ENCODE peak calls at places on chromosomes 3 and 15, in six cellular contexts. B, P, Y, Z, D and N are unnamed samples.

GRCh38 chr3:171791695-171792082 is 18.6 kb downstream of the PLD1 start:
- DNase-seq in B (no peak), Y (peak), P (no peak), Z (no peak), D (no peak), N (peak)

GRCh38 chr15:68812069-68812468 is 8.6 kb downstream of the ANP32A start:
- DNase-seq in Z (no peak), D (no peak), P (no peak), B (no peak), Y (no peak), N (no peak)

GRCh38 chr15:39553947-39554731 is 26.7 kb upstream of the THBS1 start:
- DNase-seq in P (no peak), Z (no peak), B (peak), D (no peak), Y (no peak), N (no peak)

GRCh38 chr3:194806991-194807685 is 121.5 kb downstream of the FAM43A start:
- DNase-seq in P (no peak), Y (peak), B (no peak), Z (no peak), D (no peak), N (no peak)

GRCh38 chr3:151276038-151277027 is 2.0 kb downstream of the P2RY14 start:
- DNase-seq in B (no peak), Y (no peak), Z (no peak), D (no peak), P (no peak), N (no peak)

GRCh38 chr3:160090653-160091052 is 102.0 kb downstream of the IL12A start:
- DNase-seq in B (no peak), P (no peak), Y (no peak), D (no peak), Z (no peak), N (no peak)

GRCh38 chr3:53764376-53764775 is 81.8 kb downstream of the CHDH start:
- DNase-seq in Z (no peak), P (no peak), Y (no peak), B (no peak), D (no peak), N (no peak)

GRCh38 chr3:88219138-88219792 is 69.5 kb downstream of the C3orf38 start:
- DNase-seq in Y (peak), P (no peak), B (no peak), Z (peak), D (no peak), N (peak)

GRCh38 chr3:127079211-127079610 is 96.3 kb downstream of the PLXNA1 start:
- DNase-seq in Y (no peak), Z (no peak), B (no peak), P (no peak), D (no peak), N (no peak)

GRCh38 chr3:113161661-113162060 is 49.7 kb upstream of the BOC start:
- DNase-seq in Y (no peak), P (no peak), D (no peak), B (no peak), Z (no peak), N (no peak)

GRCh38 chr3:66095295-66096001 is 56.7 kb upstream of the MAGI1 start:
- DNase-seq in Y (no peak), Z (no peak), P (no peak), D (no peak), B (no peak), N (no peak)

GRCh38 chr15:37135225-37135624 is 34.9 kb upstream of the MEIS2 start:
- DNase-seq in Z (no peak), D (no peak), Y (peak), B (peak), P (no peak), N (no peak)

GRCh38 chr15:98805434-98806274 is 157.3 kb downstream of the IGF1R start:
- DNase-seq in Y (peak), Z (no peak), D (no peak), P (no peak), B (no peak), N (no peak)

GRCh38 chr15:50953302-50953701 is 44.8 kb downstream of the AP4E1 start:
- DNase-seq in Y (peak), Z (no peak), B (no peak), P (no peak), D (no peak), N (no peak)

GRCh38 chr3:67808906-67809305 is 154.5 kb upstream of the SUCLG2 start:
- DNase-seq in D (no peak), P (no peak), Y (no peak), B (no peak), Z (no peak), N (peak)

GRCh38 chr3:190443257-190443656 is 6.4 kb downstream of the TMEM207 start:
- DNase-seq in Z (no peak), P (no peak), Y (peak), D (no peak), B (no peak), N (no peak)

GRCh38 chr15:62118446-62118964 is 46.6 kb downstream of the C2CD4B start:
- DNase-seq in Z (no peak), P (no peak), B (no peak), Y (peak), D (no peak), N (no peak)

GRCh38 chr15:31607656-31608055 is 281.0 kb downstream of the KLF13 start:
- DNase-seq in Y (no peak), Z (no peak), D (no peak), B (no peak), P (no peak), N (no peak)

GRCh38 chr3:196082471-196082971 is 631 bp upstream of the TFRC start:
- DNase-seq in Y (no peak), D (no peak), B (peak), Z (no peak), P (no peak), N (no peak)

GRCh38 chr3:56917740-56918568 is 116.2 kb upstream of the ARHGEF3 start:
- DNase-seq in P (no peak), B (no peak), Y (no peak), D (no peak), Z (no peak), N (no peak)

GRCh38 chr3:190012784-190013183 is 107.9 kb downstream of the P3H2 start:
- DNase-seq in D (no peak), Y (no peak), Z (no peak), B (no peak), P (no peak), N (no peak)

GRCh38 chr3:177318559-177318958 is 121.3 kb upstream of the TBL1XR1 start:
- DNase-seq in B (no peak), D (no peak), Y (no peak), Z (no peak), P (no peak), N (no peak)

GRCh38 chr15:60751985-60752952 is 273.3 kb upstream of the ICE2 start:
- DNase-seq in Z (peak), D (peak), B (peak), Y (peak), P (no peak), N (peak)

GRCh38 chr3:66115858-66116654 is 77.3 kb upstream of the MAGI1 start:
- DNase-seq in D (peak), Y (peak), P (no peak), B (no peak), Z (no peak), N (no peak)

GRCh38 chr3:17116007-17116659 is 231.4 kb downstream of the PLCL2 start:
- DNase-seq in D (no peak), P (no peak), B (no peak), Z (no peak), Y (no peak), N (no peak)

GRCh38 chr15:68158046-68158628 is 47.0 kb downstream of the CALML4 start:
- DNase-seq in D (no peak), Z (no peak), B (no peak), Y (peak), P (no peak), N (no peak)

GRCh38 chr3:53337167-53337940 is 10.0 kb downstream of the DCP1A start:
- DNase-seq in Y (no peak), B (no peak), Z (no peak), D (no peak), P (no peak), N (no peak)

GRCh38 chr15:64092864-64093626 is 593 bp downstream of the CIAO2A start:
- DNase-seq in D (peak), P (no peak), Y (peak), Z (peak), B (peak), N (peak)

GRCh38 chr3:105304487-105304886 is 62.2 kb upstream of the ALCAM start:
- DNase-seq in B (no peak), P (no peak), Y (peak), D (no peak), Z (no peak), N (no peak)

GRCh38 chr15:95287774-95288173 is 1042.7 kb upstream of the NR2F2 start:
- DNase-seq in Y (peak), D (no peak), B (no peak), P (no peak), Z (no peak), N (no peak)

GRCh38 chr3:71436337-71436736 is 147.2 kb downstream of the FOXP1 start:
- DNase-seq in P (no peak), Z (no peak), D (no peak), Y (no peak), B (no peak), N (no peak)

GRCh38 chr15:98412852-98413251 is 235.5 kb upstream of the IGF1R start:
- DNase-seq in P (no peak), B (no peak), D (no peak), Y (no peak), Z (no peak), N (no peak)

GRCh38 chr3:171347017-171347979 is 112.9 kb downstream of the TNIK start:
- DNase-seq in P (no peak), Z (no peak), Y (peak), D (no peak), B (no peak), N (no peak)

GRCh38 chr3:122533480-122533879 is 18.7 kb upstream of the KPNA1 start:
- DNase-seq in Y (no peak), P (no peak), B (no peak), D (no peak), Z (no peak), N (no peak)

GRCh38 chr3:126061301-126062032 is 22.5 kb downstream of the SLC41A3 start:
- DNase-seq in Y (no peak), B (no peak), P (no peak), Z (no peak), D (no peak), N (no peak)

GRCh38 chr3:157354722-157355121 is 81.9 kb upstream of the PTX3 start:
- DNase-seq in Y (peak), D (no peak), P (no peak), Z (no peak), B (no peak), N (no peak)

GRCh38 chr3:194556086-194557056 is 69.6 kb upstream of the ATP13A3 start:
- DNase-seq in Y (peak), B (no peak), P (no peak), D (no peak), Z (no peak), N (no peak)